ENCODE peak calls at places on chromosomes 7 and 10, in four cellular contexts. P, F, K and C are unnamed samples.

GRCh38 chr7:151566897-151567320 is 47.2 kb upstream of the RHEB start:
- DNase-seq in K (peak), F (peak), P (no peak), C (no peak)

GRCh38 chr7:150668472-150668911 is 17.0 kb upstream of the GIMAP2 start:
- DNase-seq in F (no peak), P (peak), K (no peak), C (no peak)

GRCh38 chr7:50962962-50963374 is 180.3 kb upstream of the GRB10 start:
- DNase-seq in K (peak), P (no peak), F (peak), C (no peak)

GRCh38 chr10:38032881-38033280 is 22.4 kb downstream of the ZNF33A start:
- DNase-seq in F (peak), P (no peak), K (no peak), C (no peak)

GRCh38 chr10:5496261-5497250 is 2.8 kb downstream of the CALML5 start:
- DNase-seq in P (no peak), F (no peak), K (no peak), C (no peak)

GRCh38 chr10:9733764-9734163 is 1283.9 kb upstream of the CELF2 start:
- DNase-seq in P (no peak), K (no peak), F (no peak), C (no peak)

GRCh38 chr10:100507357-100507732 is 12.3 kb downstream of the SEC31B start:
- DNase-seq in K (no peak), P (no peak), F (no peak), C (no peak)

GRCh38 chr10:59622320-59622901 is 87.2 kb downstream of the SLC16A9 start:
- DNase-seq in F (peak), P (peak), K (peak), C (peak)

GRCh38 chr7:95684037-95684436 is 87.7 kb upstream of the PDK4 start:
- DNase-seq in P (no peak), K (peak), F (peak), C (peak)

GRCh38 chr10:48309711-48310226 is 3.3 kb downstream of the MAPK8 start:
- DNase-seq in F (peak), K (peak), P (no peak), C (peak)

GRCh38 chr10:12518024-12518423 is 168.7 kb downstream of the CAMK1D start:
- DNase-seq in K (no peak), P (no peak), F (no peak), C (no peak)

GRCh38 chr10:271201-271600 is 135.9 kb downstream of the ZMYND11 start:
- DNase-seq in P (no peak), K (no peak), F (no peak), C (no peak)

GRCh38 chr7:155224116-155224811 is 73.4 kb upstream of the INSIG1 start:
- DNase-seq in F (no peak), P (no peak), K (no peak), C (no peak)

GRCh38 chr7:65387893-65388292 is 14.2 kb downstream of the ZNF92 start:
- DNase-seq in K (no peak), P (no peak), F (no peak), C (no peak)

GRCh38 chr7:74283858-74284447 is 5.3 kb upstream of the CLIP2 start:
- DNase-seq in P (no peak), F (no peak), K (no peak), C (peak)

GRCh38 chr10:44510716-44511115 is 125.8 kb upstream of the CXCL12 start:
- DNase-seq in K (no peak), P (no peak), F (peak), C (peak)

GRCh38 chr7:127393370-127394058 is 1.0 kb upstream of the ZNF800 start:
- DNase-seq in F (peak), P (no peak), K (no peak), C (no peak)

GRCh38 chr7:44305564-44306507 is 19.6 kb downstream of the CAMK2B start:
- DNase-seq in F (no peak), K (peak), P (no peak), C (no peak)

GRCh38 chr7:157682064-157682945 is 345.5 kb downstream of the DNAJB6 start:
- DNase-seq in K (no peak), P (no peak), F (no peak), C (no peak)

GRCh38 chr10:75475470-75476182 is 44.2 kb downstream of the LRMDA start:
- DNase-seq in F (peak), K (no peak), P (no peak), C (no peak)

GRCh38 chr7:38105874-38106483 is 72.1 kb upstream of the STARD3NL start:
- DNase-seq in F (peak), K (peak), P (no peak), C (peak)

GRCh38 chr10:26706206-26706605 is 8.7 kb downstream of the PDSS1 start:
- DNase-seq in P (no peak), K (no peak), F (no peak), C (no peak)

GRCh38 chr7:123537026-123537642 is 2.7 kb upstream of the IQUB start:
- DNase-seq in P (no peak), K (no peak), F (peak), C (peak)

GRCh38 chr7:149479554-149479953 is 18.1 kb downstream of the ZNF746 start:
- DNase-seq in P (no peak), F (no peak), K (no peak), C (no peak)

GRCh38 chr7:102079140-102080002 is 207.3 kb upstream of the SH2B2 start:
- DNase-seq in P (no peak), K (no peak), F (no peak), C (no peak)

GRCh38 chr7:140238778-140239652 is 62.2 kb upstream of the KDM7A start:
- DNase-seq in P (no peak), F (no peak), K (no peak), C (no peak)

GRCh38 chr7:24500599-24501451 is 72.4 kb upstream of the PALS2 start:
- DNase-seq in P (no peak), K (no peak), F (no peak), C (no peak)